ENCODE peak calls at places on chromosomes 4 and X, in four cellular contexts. One of them, this sample, is unnamed.
A peak's percentile ranks its signal among the peaks of the same experiment; 100 is the strongest.

GRCh38 chr4:103137446-103137827 is 37.8 kb upstream of the BDH2 start:
- DNase-seq in HepG2: no peak
- DNase-seq in H1: no peak
- DNase-seq in GM12878: no peak
- DNase-seq in this sample: no peak

GRCh38 chrX:110786486-110786885 is 9.1 kb downstream of the CHRDL1 start:
- DNase-seq in HepG2: no peak
- DNase-seq in H1: no peak
- DNase-seq in GM12878: no peak
- DNase-seq in this sample: no peak

GRCh38 chr4:150436598-150437370 is 145.2 kb upstream of the MAB21L2 start:
- DNase-seq in HepG2: no peak
- DNase-seq in H1: no peak
- DNase-seq in GM12878: no peak
- DNase-seq in this sample: no peak

GRCh38 chr4:146643812-146644401 is 5.2 kb downstream of the POU4F2 start:
- DNase-seq in HepG2: peak; percentile 6
- DNase-seq in H1: no peak
- DNase-seq in GM12878: no peak
- DNase-seq in this sample: no peak

GRCh38 chrX:134548844-134549205 is 88.9 kb downstream of the HPRT1 start:
- DNase-seq in HepG2: no peak
- DNase-seq in H1: no peak
- DNase-seq in GM12878: no peak
- DNase-seq in this sample: peak; percentile 39

GRCh38 chr4:185774815-185775684 is 36.9 kb downstream of the SORBS2 start:
- DNase-seq in HepG2: no peak
- DNase-seq in H1: no peak
- DNase-seq in GM12878: no peak
- DNase-seq in this sample: no peak

GRCh38 chr4:168981460-168981859 is 28.6 kb downstream of the CBR4 start:
- DNase-seq in HepG2: no peak
- DNase-seq in H1: no peak
- DNase-seq in GM12878: no peak
- DNase-seq in this sample: no peak

GRCh38 chr4:101191302-101192098 is 155.8 kb downstream of the PPP3CA start:
- DNase-seq in HepG2: no peak
- DNase-seq in H1: no peak
- DNase-seq in GM12878: no peak
- DNase-seq in this sample: peak; percentile 47

GRCh38 chr4:89212666-89213381 is 94.8 kb downstream of the GPRIN3 start:
- DNase-seq in HepG2: no peak
- DNase-seq in H1: no peak
- DNase-seq in GM12878: no peak
- DNase-seq in this sample: no peak

GRCh38 chr4:112448211-112448745 is 67.7 kb downstream of the NEUROG2 start:
- DNase-seq in HepG2: no peak
- DNase-seq in H1: no peak
- DNase-seq in GM12878: no peak
- DNase-seq in this sample: peak; percentile 4

GRCh38 chrX:153469811-153470410 is 465 bp downstream of the HAUS7 start:
- DNase-seq in HepG2: no peak
- DNase-seq in H1: no peak
- DNase-seq in GM12878: no peak
- DNase-seq in this sample: peak; percentile 55

GRCh38 chr4:79083406-79084010 is 144.3 kb upstream of the PAQR3 start:
- DNase-seq in HepG2: no peak
- DNase-seq in H1: peak; percentile 13
- DNase-seq in GM12878: no peak
- DNase-seq in this sample: no peak

GRCh38 chr4:3302164-3302785 is 9.5 kb downstream of the RGS12 start:
- DNase-seq in HepG2: no peak
- DNase-seq in H1: no peak
- DNase-seq in GM12878: peak; percentile 21
- DNase-seq in this sample: no peak

GRCh38 chr4:1463088-1463926 is 57.1 kb upstream of the NKX1-1 start:
- DNase-seq in HepG2: no peak
- DNase-seq in H1: no peak
- DNase-seq in GM12878: no peak
- DNase-seq in this sample: peak; percentile 33

GRCh38 chr4:153987291-153987690 is 198.4 kb upstream of the SFRP2 start:
- DNase-seq in HepG2: no peak
- DNase-seq in H1: no peak
- DNase-seq in GM12878: no peak
- DNase-seq in this sample: no peak

GRCh38 chr4:109511414-109511813 is 48.6 kb upstream of the MCUB start:
- DNase-seq in HepG2: no peak
- DNase-seq in H1: no peak
- DNase-seq in GM12878: no peak
- DNase-seq in this sample: peak; percentile 11

GRCh38 chr4:17690898-17691297 is 76.5 kb downstream of the MED28 start:
- DNase-seq in HepG2: peak; percentile 72
- DNase-seq in H1: no peak
- DNase-seq in GM12878: no peak
- DNase-seq in this sample: no peak

GRCh38 chr4:171919314-171919713 is 106.1 kb downstream of the GALNTL6 start:
- DNase-seq in HepG2: no peak
- DNase-seq in H1: no peak
- DNase-seq in GM12878: no peak
- DNase-seq in this sample: no peak

GRCh38 chrX:22730542-22730941 is 269.2 kb upstream of the DDX53 start:
- DNase-seq in HepG2: no peak
- DNase-seq in H1: no peak
- DNase-seq in GM12878: no peak
- DNase-seq in this sample: no peak

GRCh38 chr4:73731968-73732610 is 8.3 kb upstream of the CXCL8 start:
- DNase-seq in HepG2: no peak
- DNase-seq in H1: no peak
- DNase-seq in GM12878: no peak
- DNase-seq in this sample: no peak

GRCh38 chr4:78954048-78954666 is 14.9 kb upstream of the PAQR3 start:
- DNase-seq in HepG2: peak; percentile 9
- DNase-seq in H1: no peak
- DNase-seq in GM12878: no peak
- DNase-seq in this sample: peak; percentile 18

GRCh38 chr4:176432811-176433540 is 113.2 kb downstream of the SPCS3 start:
- DNase-seq in HepG2: no peak
- DNase-seq in H1: no peak
- DNase-seq in GM12878: no peak
- DNase-seq in this sample: no peak

GRCh38 chr4:186240452-186240847 is 13.1 kb downstream of the KLKB1 start:
- DNase-seq in HepG2: no peak
- DNase-seq in H1: no peak
- DNase-seq in GM12878: no peak
- DNase-seq in this sample: no peak

GRCh38 chr4:11565899-11566298 is 137.2 kb upstream of the HS3ST1 start:
- DNase-seq in HepG2: no peak
- DNase-seq in H1: no peak
- DNase-seq in GM12878: no peak
- DNase-seq in this sample: no peak

GRCh38 chr4:3247399-3248177 is 1.4 kb upstream of the MSANTD1 start:
- DNase-seq in HepG2: no peak
- DNase-seq in H1: no peak
- DNase-seq in GM12878: no peak
- DNase-seq in this sample: no peak

GRCh38 chrX:1558761-1559468 is 21.9 kb upstream of the P2RY8 start:
- DNase-seq in HepG2: no peak
- DNase-seq in H1: no peak
- DNase-seq in GM12878: no peak
- DNase-seq in this sample: no peak

GRCh38 chr4:10058371-10058770 is 37.1 kb upstream of the SLC2A9 start:
- DNase-seq in HepG2: no peak
- DNase-seq in H1: no peak
- DNase-seq in GM12878: no peak
- DNase-seq in this sample: no peak

GRCh38 chrX:70979136-70979762 is 48.4 kb upstream of the SLC7A3 start:
- DNase-seq in HepG2: peak; percentile 27
- DNase-seq in H1: no peak
- DNase-seq in GM12878: no peak
- DNase-seq in this sample: peak; percentile 4

GRCh38 chr4:48079972-48080391 is 54.1 kb downstream of the TXK start:
- DNase-seq in HepG2: no peak
- DNase-seq in H1: no peak
- DNase-seq in GM12878: no peak
- DNase-seq in this sample: no peak

GRCh38 chrX:100662153-100662552 is 18.2 kb downstream of the SRPX2 start:
- DNase-seq in HepG2: no peak
- DNase-seq in H1: no peak
- DNase-seq in GM12878: no peak
- DNase-seq in this sample: no peak

GRCh38 chr4:76897522-76898384 is at the start of gene SOWAHB:
- DNase-seq in HepG2: peak; percentile 40
- DNase-seq in H1: peak; percentile 41
- DNase-seq in GM12878: no peak
- DNase-seq in this sample: peak; percentile 58

GRCh38 chr4:111537165-111537564 is 608.1 kb upstream of the FAM241A start:
- DNase-seq in HepG2: no peak
- DNase-seq in H1: no peak
- DNase-seq in GM12878: no peak
- DNase-seq in this sample: no peak

GRCh38 chr4:20086768-20087167 is 164.9 kb upstream of the SLIT2 start:
- DNase-seq in HepG2: no peak
- DNase-seq in H1: no peak
- DNase-seq in GM12878: no peak
- DNase-seq in this sample: no peak

GRCh38 chr4:74919783-74920182 is 13.1 kb upstream of the PARM1 start:
- DNase-seq in HepG2: no peak
- DNase-seq in H1: no peak
- DNase-seq in GM12878: no peak
- DNase-seq in this sample: no peak

GRCh38 chr4:107825072-107825789 is 499 bp downstream of the SGMS2 start:
- DNase-seq in HepG2: no peak
- DNase-seq in H1: no peak
- DNase-seq in GM12878: no peak
- DNase-seq in this sample: peak; percentile 9

GRCh38 chr4:56544573-56545131 is 39.1 kb downstream of the ARL9 start:
- DNase-seq in HepG2: peak; percentile 78
- DNase-seq in H1: no peak
- DNase-seq in GM12878: peak; percentile 17
- DNase-seq in this sample: peak; percentile 93

GRCh38 chrX:140572724-140573123 is 67.9 kb upstream of the SOX3 start:
- DNase-seq in HepG2: peak; percentile 7
- DNase-seq in H1: peak; percentile 23
- DNase-seq in GM12878: peak; percentile 3
- DNase-seq in this sample: peak; percentile 21

GRCh38 chr4:14247767-14248166 is 620.2 kb upstream of the BOD1L1 start:
- DNase-seq in HepG2: no peak
- DNase-seq in H1: no peak
- DNase-seq in GM12878: no peak
- DNase-seq in this sample: no peak

GRCh38 chr4:87947381-87948160 is 27.9 kb upstream of the SPP1 start:
- DNase-seq in HepG2: no peak
- DNase-seq in H1: no peak
- DNase-seq in GM12878: no peak
- DNase-seq in this sample: no peak

GRCh38 chr4:146943691-146944375 is 1.8 kb downstream of the TTC29 start:
- DNase-seq in HepG2: peak; percentile 32
- DNase-seq in H1: no peak
- DNase-seq in GM12878: no peak
- DNase-seq in this sample: no peak

DNA sequence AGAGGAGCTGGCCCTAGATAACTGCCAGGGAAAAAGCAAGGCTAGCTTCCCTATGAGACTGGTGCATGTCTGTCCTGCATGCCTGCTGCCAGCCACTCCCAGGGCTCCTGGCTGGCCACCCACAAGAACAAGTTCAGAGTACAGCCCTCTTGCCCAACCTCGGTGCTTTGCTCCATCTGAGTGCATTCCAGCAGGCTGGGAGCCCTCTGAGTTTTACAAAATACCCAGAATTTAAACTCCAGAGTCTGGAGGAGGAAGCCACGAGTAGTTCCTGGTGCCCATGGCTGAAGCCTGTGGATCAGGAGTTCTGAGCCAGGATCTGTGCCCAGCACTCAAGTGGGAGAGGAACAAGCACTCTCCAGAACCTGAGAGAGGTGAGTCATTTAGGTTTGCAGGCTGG is 111.6 kb downstream of the MAGEE2 start:
- DNase-seq in HepG2: peak; percentile 13
- DNase-seq in H1: no peak
- DNase-seq in GM12878: no peak
- DNase-seq in this sample: no peak
- TF ChIP-seq YY1 in HepG2: no peak
- TF ChIP-seq YY1 in H1: no peak
- TF ChIP-seq YY1 in GM12878: no peak
- TF ChIP-seq YY1 in this sample: no peak

GRCh38 chr4:134499074-134499473 is 297.5 kb upstream of the PABPC4L start:
- DNase-seq in HepG2: no peak
- DNase-seq in H1: no peak
- DNase-seq in GM12878: no peak
- DNase-seq in this sample: no peak
- TF ChIP-seq JUND in HepG2: no peak
- TF ChIP-seq JUND in H1: no peak
- TF ChIP-seq JUND in GM12878: no peak
- TF ChIP-seq JUND in this sample: no peak

GRCh38 chrX:65999563-66000148 is 40.2 kb downstream of the VSIG4 start:
- DNase-seq in HepG2: no peak
- DNase-seq in H1: no peak
- DNase-seq in GM12878: no peak
- DNase-seq in this sample: no peak
- TF ChIP-seq TCF12 in HepG2: no peak
- TF ChIP-seq TCF12 in H1: no peak
- TF ChIP-seq TCF12 in GM12878: no peak
- TF ChIP-seq TCF12 in this sample: no peak

GRCh38 chrX:136643243-136643642 is 4.7 kb upstream of the CD40LG start:
- DNase-seq in HepG2: no peak
- DNase-seq in H1: no peak
- DNase-seq in GM12878: no peak
- DNase-seq in this sample: no peak
- TF ChIP-seq YY1 in HepG2: no peak
- TF ChIP-seq YY1 in H1: no peak
- TF ChIP-seq YY1 in GM12878: no peak
- TF ChIP-seq YY1 in this sample: no peak

DNA sequence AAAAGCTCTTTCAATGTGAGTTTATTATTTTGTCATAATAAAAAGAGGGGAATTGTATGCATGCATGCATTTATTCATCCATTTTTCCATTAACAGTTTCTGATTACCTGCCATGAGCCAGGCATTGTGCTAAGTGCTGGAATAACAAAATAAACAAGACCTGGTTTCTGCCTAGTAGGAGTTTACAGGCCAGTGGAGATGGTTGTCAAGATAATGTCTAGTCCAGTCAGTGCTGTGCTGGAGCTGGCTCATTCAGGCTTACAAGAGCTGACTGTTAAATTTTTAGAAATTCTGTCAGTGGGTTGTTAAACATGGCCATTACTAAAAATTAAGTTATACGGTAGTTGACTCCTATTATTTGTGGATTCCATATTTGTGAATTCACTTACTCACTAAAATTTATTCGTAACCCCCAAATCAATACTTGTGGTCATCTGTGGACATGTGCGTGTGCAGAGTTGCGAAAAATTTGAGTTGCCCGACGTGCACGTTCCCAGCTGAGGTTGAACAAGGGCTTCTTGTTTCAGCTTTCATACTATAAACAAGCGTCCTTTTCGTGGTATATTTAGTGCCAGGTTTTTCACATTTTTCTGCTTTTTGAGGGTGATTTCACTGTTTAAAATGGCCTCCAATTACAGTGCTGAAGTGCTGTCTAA is 172.3 kb upstream of the RPS6KA3 start:
- DNase-seq in HepG2: peak; percentile 53
- DNase-seq in H1: no peak
- DNase-seq in GM12878: no peak
- DNase-seq in this sample: peak; percentile 7
- TF ChIP-seq JUND in HepG2: no peak
- TF ChIP-seq JUND in H1: no peak
- TF ChIP-seq JUND in GM12878: no peak
- TF ChIP-seq JUND in this sample: no peak

This sample was measured in SK-N-SH.